ENCODE peak calls at places on chromosomes 6 and 20, in eight cellular contexts. One of them, this sample, is unnamed.

GRCh38 chr6:2182251-2182650 is 63.2 kb downstream of the GMDS start:
- DNase-seq in OCI-LY7: no peak
- DNase-seq in psoas muscle: no peak
- DNase-seq in breast epithelium: no peak
- DNase-seq in GM23338: no peak
- DNase-seq in IMR-90: no peak
- DNase-seq in mammary epithelial cell: no peak
- DNase-seq in right atrium auricular region: no peak
- DNase-seq in this sample: no peak

GRCh38 chr6:34531580-34532201 is 24.4 kb downstream of the SPDEF start:
- DNase-seq in breast epithelium: peak; percentile 79
- DNase-seq in mammary epithelial cell: no peak
- DNase-seq in GM23338: peak; percentile 93
- DNase-seq in IMR-90: peak; percentile 67
- DNase-seq in right atrium auricular region: no peak
- DNase-seq in OCI-LY7: peak; percentile 49
- DNase-seq in psoas muscle: peak; percentile 93
- DNase-seq in this sample: peak; percentile 85

GRCh38 chr20:51862796-51863195 is 60.5 kb upstream of the SALL4 start:
- DNase-seq in psoas muscle: no peak
- DNase-seq in IMR-90: peak; percentile 18
- DNase-seq in right atrium auricular region: no peak
- DNase-seq in OCI-LY7: no peak
- DNase-seq in GM23338: no peak
- DNase-seq in mammary epithelial cell: no peak
- DNase-seq in breast epithelium: no peak
- DNase-seq in this sample: no peak

GRCh38 chr20:38873050-38873581 is 53.1 kb upstream of the FAM83D start:
- DNase-seq in psoas muscle: no peak
- DNase-seq in mammary epithelial cell: no peak
- DNase-seq in IMR-90: no peak
- DNase-seq in OCI-LY7: peak; percentile 73
- DNase-seq in right atrium auricular region: no peak
- DNase-seq in breast epithelium: no peak
- DNase-seq in GM23338: no peak
- DNase-seq in this sample: no peak

GRCh38 chr6:129100164-129100563 is 217.2 kb downstream of the LAMA2 start:
- DNase-seq in OCI-LY7: no peak
- DNase-seq in IMR-90: no peak
- DNase-seq in breast epithelium: no peak
- DNase-seq in mammary epithelial cell: no peak
- DNase-seq in psoas muscle: no peak
- DNase-seq in right atrium auricular region: no peak
- DNase-seq in GM23338: no peak
- DNase-seq in this sample: no peak

GRCh38 chr6:56524891-56525703 is 117.6 kb downstream of the DST start:
- DNase-seq in mammary epithelial cell: peak; percentile 38
- DNase-seq in OCI-LY7: no peak
- DNase-seq in right atrium auricular region: no peak
- DNase-seq in breast epithelium: no peak
- DNase-seq in psoas muscle: no peak
- DNase-seq in IMR-90: peak; percentile 96
- DNase-seq in GM23338: no peak
- DNase-seq in this sample: no peak

GRCh38 chr6:89252902-89253301 is 35.7 kb upstream of the GABRR1 start:
- DNase-seq in mammary epithelial cell: no peak
- DNase-seq in OCI-LY7: no peak
- DNase-seq in right atrium auricular region: no peak
- DNase-seq in breast epithelium: no peak
- DNase-seq in GM23338: no peak
- DNase-seq in IMR-90: no peak
- DNase-seq in psoas muscle: no peak
- DNase-seq in this sample: no peak

GRCh38 chr20:54078296-54078695 is 7.9 kb upstream of the BCAS1 start:
- DNase-seq in mammary epithelial cell: no peak
- DNase-seq in psoas muscle: no peak
- DNase-seq in IMR-90: no peak
- DNase-seq in GM23338: no peak
- DNase-seq in right atrium auricular region: no peak
- DNase-seq in OCI-LY7: peak; percentile 82
- DNase-seq in breast epithelium: no peak
- DNase-seq in this sample: no peak

GRCh38 chr6:11411592-11411991 is 126.0 kb upstream of the TMEM170B start:
- DNase-seq in mammary epithelial cell: no peak
- DNase-seq in right atrium auricular region: no peak
- DNase-seq in OCI-LY7: no peak
- DNase-seq in IMR-90: no peak
- DNase-seq in GM23338: no peak
- DNase-seq in psoas muscle: no peak
- DNase-seq in breast epithelium: no peak
- DNase-seq in this sample: no peak
- H3K4me3 ChIP-seq in mammary epithelial cell: no peak overlapping the region
- H3K4me3 ChIP-seq in right atrium auricular region: no peak overlapping the region
- H3K4me3 ChIP-seq in OCI-LY7: no peak overlapping the region
- H3K4me3 ChIP-seq in IMR-90: no peak overlapping the region
- H3K4me3 ChIP-seq in GM23338: no peak overlapping the region
- H3K4me3 ChIP-seq in psoas muscle: no peak overlapping the region
- H3K4me3 ChIP-seq in breast epithelium: no peak overlapping the region
- H3K4me3 ChIP-seq in this sample: no peak overlapping the region

GRCh38 chr6:22785036-22785435 is 215.7 kb downstream of the HDGFL1 start:
- DNase-seq in OCI-LY7: no peak
- DNase-seq in GM23338: peak; percentile 17
- DNase-seq in breast epithelium: no peak
- DNase-seq in mammary epithelial cell: no peak
- DNase-seq in right atrium auricular region: no peak
- DNase-seq in psoas muscle: no peak
- DNase-seq in IMR-90: peak; percentile 38
- DNase-seq in this sample: no peak

GRCh38 chr6:22784611-22785010 is 215.2 kb downstream of the HDGFL1 start:
- DNase-seq in breast epithelium: no peak
- DNase-seq in right atrium auricular region: no peak
- DNase-seq in OCI-LY7: no peak
- DNase-seq in mammary epithelial cell: no peak
- DNase-seq in GM23338: peak; percentile 8
- DNase-seq in IMR-90: peak; percentile 64
- DNase-seq in psoas muscle: no peak
- DNase-seq in this sample: no peak

GRCh38 chr6:22788038-22788437 is 218.7 kb downstream of the HDGFL1 start:
- DNase-seq in psoas muscle: no peak
- DNase-seq in GM23338: no peak
- DNase-seq in mammary epithelial cell: no peak
- DNase-seq in IMR-90: no peak
- DNase-seq in OCI-LY7: no peak
- DNase-seq in right atrium auricular region: no peak
- DNase-seq in breast epithelium: no peak
- DNase-seq in this sample: no peak

GRCh38 chr6:22779062-22779461 is 209.7 kb downstream of the HDGFL1 start:
- DNase-seq in IMR-90: no peak
- DNase-seq in breast epithelium: no peak
- DNase-seq in psoas muscle: no peak
- DNase-seq in right atrium auricular region: no peak
- DNase-seq in GM23338: no peak
- DNase-seq in mammary epithelial cell: no peak
- DNase-seq in OCI-LY7: no peak
- DNase-seq in this sample: no peak

GRCh38 chr6:22783921-22784320 is 214.6 kb downstream of the HDGFL1 start:
- DNase-seq in psoas muscle: no peak
- DNase-seq in right atrium auricular region: no peak
- DNase-seq in OCI-LY7: no peak
- DNase-seq in IMR-90: peak; percentile 19
- DNase-seq in breast epithelium: no peak
- DNase-seq in GM23338: no peak
- DNase-seq in mammary epithelial cell: no peak
- DNase-seq in this sample: no peak
- H3K36me3 ChIP-seq in psoas muscle: no peaks in the 10 kb centered on the region
- H3K36me3 ChIP-seq in right atrium auricular region: no peaks in the 10 kb centered on the region
- H3K36me3 ChIP-seq in OCI-LY7: no peaks in the 10 kb centered on the region
- H3K36me3 ChIP-seq in IMR-90: no peaks in the 10 kb centered on the region
- H3K36me3 ChIP-seq in breast epithelium: no peaks in the 10 kb centered on the region
- H3K36me3 ChIP-seq in GM23338: no peaks in the 10 kb centered on the region
- H3K36me3 ChIP-seq in mammary epithelial cell: no peaks in the 10 kb centered on the region
- H3K36me3 ChIP-seq in this sample: no peaks in the 10 kb centered on the region

GRCh38 chr20:20463933-20464374 is 96.0 kb downstream of the INSM1 start:
- DNase-seq in psoas muscle: no peak
- DNase-seq in right atrium auricular region: no peak
- DNase-seq in breast epithelium: no peak
- DNase-seq in GM23338: peak; percentile 91
- DNase-seq in mammary epithelial cell: no peak
- DNase-seq in IMR-90: no peak
- DNase-seq in OCI-LY7: peak; percentile 50
- DNase-seq in this sample: no peak

GRCh38 chr20:20462185-20462584 is 94.3 kb downstream of the INSM1 start:
- DNase-seq in right atrium auricular region: no peak
- DNase-seq in GM23338: peak; percentile 10
- DNase-seq in mammary epithelial cell: no peak
- DNase-seq in OCI-LY7: no peak
- DNase-seq in breast epithelium: no peak
- DNase-seq in psoas muscle: no peak
- DNase-seq in IMR-90: no peak
- DNase-seq in this sample: no peak

GRCh38 chr20:20466341-20466879 is 98.5 kb downstream of the INSM1 start:
- DNase-seq in psoas muscle: no peak
- DNase-seq in mammary epithelial cell: peak; percentile 28
- DNase-seq in right atrium auricular region: no peak
- DNase-seq in OCI-LY7: peak; percentile 76
- DNase-seq in GM23338: no peak
- DNase-seq in IMR-90: peak; percentile 85
- DNase-seq in breast epithelium: no peak
- DNase-seq in this sample: no peak

GRCh38 chr20:20461526-20461925 is 93.6 kb downstream of the INSM1 start:
- DNase-seq in right atrium auricular region: no peak
- DNase-seq in psoas muscle: no peak
- DNase-seq in mammary epithelial cell: no peak
- DNase-seq in breast epithelium: no peak
- DNase-seq in OCI-LY7: no peak
- DNase-seq in IMR-90: no peak
- DNase-seq in GM23338: peak; percentile 17
- DNase-seq in this sample: no peak

GRCh38 chr20:20465259-20465658 is 97.4 kb downstream of the INSM1 start:
- DNase-seq in breast epithelium: no peak
- DNase-seq in psoas muscle: no peak
- DNase-seq in right atrium auricular region: no peak
- DNase-seq in IMR-90: no peak
- DNase-seq in mammary epithelial cell: no peak
- DNase-seq in GM23338: peak; percentile 84
- DNase-seq in OCI-LY7: peak; percentile 13
- DNase-seq in this sample: no peak
- TF ChIP-seq CTCF in breast epithelium: no peak
- TF ChIP-seq CTCF in psoas muscle: no peak
- TF ChIP-seq CTCF in right atrium auricular region: no peak
- TF ChIP-seq CTCF in IMR-90: peak; percentile 42
- TF ChIP-seq CTCF in mammary epithelial cell: peak; percentile 51
- TF ChIP-seq CTCF in GM23338: peak; percentile 54
- TF ChIP-seq CTCF in OCI-LY7: peak; percentile 45
- TF ChIP-seq CTCF in this sample: no peak

DNA sequence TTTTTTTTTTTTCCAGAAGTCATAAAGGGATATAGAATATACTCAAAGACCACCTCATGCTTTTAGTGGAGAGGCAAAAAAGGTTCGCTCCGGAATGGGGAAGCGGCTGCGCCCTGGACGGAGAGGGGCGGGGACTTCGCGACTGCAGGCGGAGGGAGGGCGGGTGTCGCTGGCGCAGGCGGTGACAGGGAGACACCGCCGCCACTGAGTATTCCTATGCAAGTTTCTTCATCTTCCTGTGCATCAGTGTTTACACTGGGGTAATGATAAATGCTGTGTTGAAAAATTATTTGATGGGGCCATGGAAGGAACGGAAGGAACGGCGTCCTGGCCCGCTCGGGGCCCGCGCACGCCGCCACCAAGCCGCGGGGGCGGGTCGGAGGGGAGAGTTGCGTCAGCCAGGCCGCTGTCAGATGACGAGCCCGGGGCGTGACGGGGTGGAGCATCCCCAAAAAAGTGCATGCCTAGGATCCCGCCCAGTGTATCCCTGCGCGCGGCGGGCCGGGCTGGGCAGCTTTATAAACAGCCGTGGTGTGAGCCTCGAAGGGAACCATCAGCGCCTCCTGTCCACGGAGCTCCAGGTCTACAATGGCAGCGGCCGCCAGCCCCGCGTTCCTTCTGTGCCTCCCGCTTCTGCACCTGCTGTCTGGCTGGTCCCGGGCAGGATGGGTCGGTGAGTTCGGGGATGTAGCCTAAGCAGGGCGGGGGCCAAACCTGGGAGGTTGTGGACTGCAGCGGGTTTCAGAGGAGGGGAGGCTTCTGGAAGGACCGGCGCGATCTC is at the start of gene ULBP1:
- DNase-seq in mammary epithelial cell: peak; percentile 83
- DNase-seq in IMR-90: peak; percentile 83
- DNase-seq in OCI-LY7: peak; percentile 58
- DNase-seq in right atrium auricular region: peak; percentile 90
- DNase-seq in breast epithelium: peak; percentile 82
- DNase-seq in psoas muscle: peak; percentile 93
- DNase-seq in GM23338: peak; percentile 92
- DNase-seq in this sample: peak; percentile 84
- H3K4me3 ChIP-seq in mammary epithelial cell: peak within 1 kb of the TSS; percentile 39
- H3K4me3 ChIP-seq in IMR-90: peak within 1 kb of the TSS; percentile 53
- H3K4me3 ChIP-seq in OCI-LY7: peak within 1 kb of the TSS; percentile 66
- H3K4me3 ChIP-seq in right atrium auricular region: peak within 1 kb of the TSS; percentile 48
- H3K4me3 ChIP-seq in breast epithelium: peak within 1 kb of the TSS; percentile 69
- H3K4me3 ChIP-seq in psoas muscle: peak within 1 kb of the TSS; percentile 64
- H3K4me3 ChIP-seq in GM23338: peak within 1 kb of the TSS; percentile 90
- H3K4me3 ChIP-seq in this sample: peak within 1 kb of the TSS; percentile 45

DNA sequence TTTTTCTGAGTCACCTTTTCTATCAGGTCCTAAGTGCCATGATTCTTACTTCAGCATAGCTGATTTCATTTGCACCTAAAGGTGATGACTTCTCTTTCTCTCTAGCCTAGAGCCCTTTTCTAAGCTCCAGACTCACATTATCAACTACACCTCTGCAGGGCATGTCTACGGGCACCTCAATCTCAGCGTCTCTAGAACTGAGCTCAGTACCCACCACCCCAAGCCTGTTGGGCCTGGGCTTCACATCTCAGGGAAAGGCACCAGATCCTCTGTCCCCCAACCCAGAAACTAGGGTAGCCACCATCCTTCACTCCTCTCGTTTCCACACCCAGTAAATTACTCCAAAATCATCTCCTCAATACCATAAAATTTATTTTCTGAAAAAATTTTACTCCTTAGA is 10.6 kb upstream of the PLCG1 start:
- DNase-seq in GM23338: no peak
- DNase-seq in OCI-LY7: no peak
- DNase-seq in psoas muscle: no peak
- DNase-seq in right atrium auricular region: no peak
- DNase-seq in breast epithelium: no peak
- DNase-seq in IMR-90: no peak
- DNase-seq in mammary epithelial cell: no peak
- DNase-seq in this sample: no peak
- H3K36me3 ChIP-seq in GM23338: peaks cover 25% of the 10 kb centered on the region
- H3K36me3 ChIP-seq in OCI-LY7: peaks cover 70% of the 10 kb centered on the region
- H3K36me3 ChIP-seq in psoas muscle: peaks cover 10% of the 10 kb centered on the region
- H3K36me3 ChIP-seq in right atrium auricular region: peaks cover 42% of the 10 kb centered on the region
- H3K36me3 ChIP-seq in breast epithelium: no peaks in the 10 kb centered on the region
- H3K36me3 ChIP-seq in IMR-90: peaks cover 39% of the 10 kb centered on the region
- H3K36me3 ChIP-seq in mammary epithelial cell: peaks cover 30% of the 10 kb centered on the region
- H3K36me3 ChIP-seq in this sample: peaks cover 44% of the 10 kb centered on the region

DNA sequence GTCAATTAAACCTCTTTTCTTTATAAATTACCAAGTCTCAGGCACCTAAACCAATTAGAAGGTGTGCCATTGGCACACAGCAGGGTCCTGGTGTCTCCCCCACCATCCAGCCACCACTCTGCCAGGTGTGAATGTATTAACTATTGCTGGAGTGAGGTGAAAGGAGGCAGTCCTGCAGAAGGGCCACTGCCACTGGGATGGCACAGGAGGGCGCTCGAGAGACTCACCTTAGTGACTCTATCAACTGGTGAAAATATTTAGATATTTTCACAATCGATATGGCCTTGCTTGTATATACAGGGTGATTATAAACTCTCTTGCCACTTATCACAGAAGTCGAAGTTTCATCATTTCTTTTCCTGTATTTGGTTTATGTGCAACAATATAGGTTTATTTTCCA is 145.6 kb upstream of the ESR1 start:
- DNase-seq in right atrium auricular region: no peak
- DNase-seq in IMR-90: no peak
- DNase-seq in OCI-LY7: peak; percentile 8
- DNase-seq in mammary epithelial cell: no peak
- DNase-seq in psoas muscle: no peak
- DNase-seq in breast epithelium: no peak
- DNase-seq in GM23338: peak; percentile 71
- DNase-seq in this sample: no peak
- TF ChIP-seq CTCF in right atrium auricular region: no peak
- TF ChIP-seq CTCF in IMR-90: peak; percentile 13
- TF ChIP-seq CTCF in OCI-LY7: peak; percentile 63
- TF ChIP-seq CTCF in mammary epithelial cell: peak; percentile 40
- TF ChIP-seq CTCF in psoas muscle: no peak
- TF ChIP-seq CTCF in breast epithelium: no peak
- TF ChIP-seq CTCF in GM23338: peak; percentile 69
- TF ChIP-seq CTCF in this sample: no peak